ENCODE peak calls at places on chromosomes 3 and 15, in nine cellular contexts. T is HS-5; R is LHCN-M2; A is HEK293T; E is activated CD8-positive, alpha-beta memory T cell treated with anti-CD3 and anti-CD28 coated beads, Interleukin-2, amount 50 U/mL, for 4 hours; V is osteocyte; I is NCI-H1105; J is NCI-H2107; H is astrocyte of the cerebellum. M is an unnamed sample.

GRCh38 chr3:124063168-124063909 is 71.4 kb upstream of the ROPN1 start:
- DNase-seq in T (no peak), R (no peak), A (no peak), E (no peak), V (no peak), I (no peak), J (no peak), H (peak), M (no peak)

GRCh38 chr3:152197937-152198336 is 70.8 kb upstream of the MBNL1 start:
- DNase-seq in T (no peak), R (no peak), A (no peak), E (no peak), V (no peak), I (no peak), J (no peak), H (no peak), M (peak)

GRCh38 chr3:42763023-42763422 is 10.0 kb downstream of the CCDC13 start:
- DNase-seq in T (no peak), R (peak), A (no peak), E (no peak), V (no peak), I (no peak), J (no peak), H (no peak), M (no peak)

GRCh38 chr3:5194801-5195509 is 7.4 kb downstream of the EDEM1 start:
- DNase-seq in T (peak), R (peak), A (no peak), E (no peak), V (no peak), I (no peak), J (no peak), H (peak), M (peak)

GRCh38 chr3:166688665-166689064 is 691.4 kb downstream of the ZBBX start:
- DNase-seq in T (no peak), R (no peak), A (no peak), E (no peak), V (no peak), I (no peak), J (no peak), H (no peak), M (no peak)

GRCh38 chr3:16243706-16244490 is 20.8 kb downstream of the DPH3 start:
- DNase-seq in T (no peak), R (peak), A (no peak), E (no peak), V (no peak), I (no peak), J (no peak), H (no peak), M (no peak)

GRCh38 chr15:52178765-52179164 is 12.4 kb downstream of the GNB5 start:
- DNase-seq in T (no peak), R (no peak), A (no peak), E (no peak), V (peak), I (no peak), J (no peak), H (no peak), M (no peak)

GRCh38 chr3:116809218-116809617 is 99.6 kb downstream of the TUSC7 start:
- DNase-seq in T (no peak), R (no peak), A (no peak), E (no peak), V (no peak), I (no peak), J (no peak), H (no peak), M (peak)

GRCh38 chr3:195888981-195889842 is 19.1 kb downstream of the TNK2 start:
- DNase-seq in T (no peak), R (no peak), A (no peak), E (no peak), V (no peak), I (no peak), J (no peak), H (no peak), M (no peak)

GRCh38 chr15:69032006-69032405 is 17.5 kb downstream of the NOX5 start:
- DNase-seq in T (no peak), R (no peak), A (no peak), E (no peak), V (no peak), I (no peak), J (no peak), H (no peak), M (no peak)

GRCh38 chr15:89002281-89002761 is 85.9 kb upstream of the ABHD2 start:
- DNase-seq in T (peak), R (peak), A (no peak), E (no peak), V (no peak), I (no peak), J (no peak), H (no peak), M (peak)

GRCh38 chr3:72234394-72234793 is 449.4 kb upstream of the PROK2 start:
- DNase-seq in T (peak), R (peak), A (no peak), E (no peak), V (no peak), I (no peak), J (no peak), H (peak), M (no peak)

GRCh38 chr15:76468722-76469121 is 132.1 kb downstream of the ISL2 start:
- DNase-seq in T (no peak), R (no peak), A (no peak), E (no peak), V (no peak), I (no peak), J (no peak), H (no peak), M (no peak)

GRCh38 chr3:23573827-23574226 is 231.9 kb upstream of the UBE2E1 start:
- DNase-seq in T (no peak), R (no peak), A (no peak), E (no peak), V (no peak), I (no peak), J (no peak), H (no peak), M (no peak)

GRCh38 chr3:158631986-158632385 is 12.3 kb upstream of the GFM1 start:
- DNase-seq in T (no peak), R (no peak), A (no peak), E (no peak), V (no peak), I (no peak), J (no peak), H (no peak), M (no peak)

GRCh38 chr3:131730581-131730980 is 227.8 kb upstream of the MRPL3 start:
- DNase-seq in T (no peak), R (peak), A (no peak), E (no peak), V (no peak), I (no peak), J (no peak), H (no peak), M (no peak)

GRCh38 chr3:4493931-4494806 is 1.0 kb downstream of the ITPR1 start:
- DNase-seq in T (no peak), R (peak), A (peak), E (peak), V (no peak), I (no peak), J (no peak), H (no peak), M (peak)

GRCh38 chr15:101115887-101116680 is 135.8 kb downstream of the CHSY1 start:
- DNase-seq in T (no peak), R (peak), A (no peak), E (no peak), V (no peak), I (no peak), J (no peak), H (peak), M (peak)

GRCh38 chr3:13708871-13709595 is 160.1 kb downstream of the FBLN2 start:
- DNase-seq in T (no peak), R (no peak), A (no peak), E (no peak), V (peak), I (no peak), J (no peak), H (no peak), M (no peak)

GRCh38 chr3:128597900-128598299 is 52.7 kb downstream of the RPN1 start:
- DNase-seq in T (no peak), R (peak), A (no peak), E (no peak), V (no peak), I (no peak), J (no peak), H (no peak), M (no peak)

GRCh38 chr3:152556731-152557254 is 278.1 kb upstream of the P2RY1 start:
- DNase-seq in T (peak), R (peak), A (no peak), E (no peak), V (no peak), I (no peak), J (no peak), H (no peak), M (peak)

GRCh38 chr3:131231710-131232348 is 149.7 kb upstream of the NUDT16 start:
- DNase-seq in T (no peak), R (peak), A (no peak), E (no peak), V (no peak), I (peak), J (no peak), H (no peak), M (no peak)

GRCh38 chr3:184541886-184542562 is 19.6 kb upstream of the EPHB3 start:
- DNase-seq in T (no peak), R (no peak), A (no peak), E (no peak), V (peak), I (no peak), J (no peak), H (no peak), M (no peak)

GRCh38 chr3:127831723-127832172 is 9.4 kb upstream of the MGLL start:
- DNase-seq in T (no peak), R (peak), A (peak), E (no peak), V (no peak), I (no peak), J (no peak), H (no peak), M (peak)

GRCh38 chr3:196003611-196004010 is 78.3 kb downstream of the TFRC start:
- DNase-seq in T (no peak), R (no peak), A (no peak), E (no peak), V (peak), I (no peak), J (no peak), H (no peak), M (no peak)